ENCODE peak calls at places on chromosomes 6 and 20, in four cellular contexts. Z is activated B cell treated with CpG ODN at 0.5 μM for 24 hours; A is HFF-Myc; S is CD4-positive, alpha-beta T cell. O is an unnamed sample.

GRCh38 chr6:137471497-137471896 is 22.7 kb downstream of the OLIG3 start:
- DNase-seq in S (no peak), Z (no peak), A (no peak), O (no peak)

GRCh38 chr6:119060255-119060907 is 18.1 kb downstream of the FAM184A start:
- DNase-seq in A (no peak), Z (no peak), S (no peak), O (no peak)

GRCh38 chr6:4664117-4664626 is 112.0 kb upstream of the CDYL start:
- DNase-seq in Z (no peak), A (peak), S (no peak), O (no peak)

GRCh38 chr6:51514396-51515051 is 572.9 kb downstream of the PKHD1 start:
- DNase-seq in S (no peak), A (no peak), Z (no peak), O (no peak)

GRCh38 chr20:38889792-38890496 is 36.3 kb upstream of the FAM83D start:
- DNase-seq in A (no peak), Z (no peak), S (no peak), O (no peak)

GRCh38 chr6:21354805-21355238 is 238.7 kb upstream of the SOX4 start:
- DNase-seq in A (no peak), Z (no peak), S (no peak), O (no peak)

GRCh38 chr6:47413752-47414516 is 63.7 kb upstream of the CD2AP start:
- DNase-seq in A (peak), S (no peak), Z (no peak), O (no peak)

GRCh38 chr6:139376604-139377218 is 2.3 kb upstream of the CITED2 start:
- DNase-seq in A (no peak), S (no peak), Z (no peak), O (no peak)

GRCh38 chr6:162056745-162057144 is 670.8 kb downstream of the PRKN start:
- DNase-seq in A (no peak), Z (no peak), S (no peak), O (no peak)

GRCh38 chr6:15322781-15323536 is 77.1 kb downstream of the JARID2 start:
- DNase-seq in Z (no peak), A (no peak), S (no peak), O (no peak)

GRCh38 chr6:31692353-31692752 is 10.8 kb downstream of the ABHD16A start:
- DNase-seq in Z (no peak), S (no peak), A (no peak), O (no peak)

GRCh38 chr20:52242237-52243230 is 51.0 kb upstream of the ZFP64 start:
- DNase-seq in Z (no peak), A (no peak), S (no peak), O (no peak)

GRCh38 chr20:33415948-33416347 is 14.6 kb upstream of the CDK5RAP1 start:
- DNase-seq in Z (no peak), S (no peak), A (no peak), O (no peak)

GRCh38 chr20:34129518-34130162 is 17.6 kb upstream of the EIF2S2 start:
- DNase-seq in S (peak), A (peak), Z (peak), O (no peak)

GRCh38 chr6:142946924-142947701 is 2.1 kb upstream of the HIVEP2 start:
- DNase-seq in Z (peak), S (peak), A (no peak), O (peak)

GRCh38 chr20:61560361-61560853 is 308.3 kb downstream of the CDH4 start:
- DNase-seq in A (peak), S (no peak), Z (no peak), O (no peak)

GRCh38 chr6:137870744-137871247 is 3.7 kb downstream of the TNFAIP3 start:
- DNase-seq in A (no peak), Z (no peak), S (peak), O (no peak)

GRCh38 chr6:123309130-123309529 is 313.1 kb downstream of the CLVS2 start:
- DNase-seq in Z (no peak), S (no peak), A (no peak), O (no peak)

GRCh38 chr20:44083220-44083933 is 103.6 kb downstream of the JPH2 start:
- DNase-seq in S (no peak), Z (no peak), A (peak), O (no peak)

GRCh38 chr6:145813285-145814034 is 1.1 kb downstream of the FBXO30 start:
- DNase-seq in Z (no peak), S (no peak), A (no peak), O (no peak)

GRCh38 chr6:28807682-28808280 is 116.0 kb downstream of the TRIM27 start:
- DNase-seq in Z (no peak), A (peak), S (no peak), O (no peak)

GRCh38 chr6:66326228-66326627 is 619.2 kb upstream of the EYS start:
- DNase-seq in Z (no peak), S (no peak), A (no peak), O (no peak)

GRCh38 chr6:19368511-19368910 is 468.7 kb upstream of the ID4 start:
- DNase-seq in Z (no peak), A (no peak), S (no peak), O (no peak)

GRCh38 chr6:16375828-16376227 is 137.4 kb downstream of the GMPR start:
- DNase-seq in S (no peak), A (no peak), Z (no peak), O (no peak)

GRCh38 chr6:169230923-169231789 is 22.5 kb downstream of the THBS2 start:
- DNase-seq in S (no peak), A (no peak), Z (no peak), O (no peak)

DNA sequence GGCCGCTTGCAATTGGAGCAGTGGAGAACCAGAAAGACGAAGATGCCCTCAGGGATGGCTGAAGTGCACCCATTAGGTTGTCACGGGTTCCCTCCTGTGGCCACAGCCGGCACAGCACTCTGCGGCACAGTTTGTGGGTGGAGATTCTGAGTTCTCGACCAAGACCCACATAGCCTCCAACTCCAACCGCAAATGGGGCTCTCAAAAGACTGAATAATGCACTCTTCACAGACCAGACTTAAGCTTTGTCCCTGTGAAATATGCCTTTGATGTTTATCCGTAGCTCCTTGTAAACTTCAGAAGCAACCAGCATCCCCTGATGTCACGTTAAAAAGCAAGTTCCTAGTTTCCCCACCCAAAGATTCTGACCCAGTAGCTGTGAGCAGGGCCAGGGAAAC is 934 bp upstream of the CST9 start:
- DNase-seq in S (peak), A (peak), Z (peak), O (peak)
- TF ChIP-seq CTCF in S (peak), A (peak), Z (no peak), O (peak)

GRCh38 chr20:64145458-64146300 is 18.6 kb upstream of the MYT1 start:
- DNase-seq in A (no peak), Z (no peak), S (no peak), O (no peak)
- TF ChIP-seq CTCF in A (no peak), Z (no peak), S (no peak), O (no peak)

GRCh38 chr6:17505062-17505476 is 95.0 kb upstream of the FAM8A1 start:
- DNase-seq in A (no peak), Z (no peak), S (no peak), O (no peak)
- TF ChIP-seq CTCF in A (no peak), Z (no peak), S (peak), O (peak)

DNA sequence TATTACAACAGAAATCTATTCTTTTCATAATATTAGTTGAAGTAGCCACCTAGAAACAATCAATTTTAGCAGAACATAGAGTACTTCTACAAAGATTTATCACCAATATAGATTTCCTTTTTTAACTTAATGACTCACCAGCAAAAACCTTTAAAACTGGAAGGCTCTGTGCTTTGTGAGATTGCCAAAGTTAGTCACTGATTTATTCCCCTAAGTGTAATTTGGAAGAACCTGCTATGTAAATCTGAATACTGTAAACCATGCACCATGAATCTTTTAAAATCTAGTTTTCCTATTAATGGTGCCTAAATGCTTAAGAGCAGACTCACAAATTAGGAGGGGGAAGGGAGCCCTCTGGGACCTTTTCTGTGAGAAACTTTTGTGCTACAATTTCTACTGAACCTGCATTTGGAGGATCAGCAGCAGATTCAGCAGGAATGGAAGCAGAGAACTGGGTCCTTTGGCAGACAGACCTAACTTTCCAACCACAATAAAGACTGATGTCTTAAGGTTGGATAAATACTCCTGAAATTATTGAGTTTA is 57.7 kb upstream of the PNRC1 start:
- DNase-seq in A (no peak), S (no peak), Z (no peak), O (no peak)
- TF ChIP-seq CTCF in A (no peak), S (no peak), Z (no peak), O (no peak)

GRCh38 chr6:107079429-107079828 is 35.9 kb downstream of the BEND3 start:
- DNase-seq in S (no peak), A (no peak), Z (no peak), O (no peak)

GRCh38 chr6:107080036-107080435 is 35.3 kb downstream of the BEND3 start:
- DNase-seq in A (no peak), Z (no peak), S (no peak), O (no peak)

GRCh38 chr6:107070686-107071085 is 42.7 kb downstream of the MTRES1 start:
- DNase-seq in S (no peak), Z (no peak), A (no peak), O (no peak)

GRCh38 chr6:107077710-107078109 is 37.6 kb downstream of the BEND3 start:
- DNase-seq in A (no peak), S (no peak), Z (no peak), O (no peak)

GRCh38 chr6:107075951-107076381 is 39.3 kb downstream of the BEND3 start:
- DNase-seq in S (no peak), Z (no peak), A (no peak), O (no peak)
- TF ChIP-seq CTCF in S (no peak), Z (no peak), A (no peak), O (no peak)

GRCh38 chr6:26054937-26055669 is 32.1 kb upstream of the HFE start:
- DNase-seq in Z (peak), A (peak), S (peak), O (peak)

GRCh38 chr6:26053929-26054658 is 33.1 kb upstream of the HFE start:
- DNase-seq in Z (no peak), S (no peak), A (no peak), O (no peak)

GRCh38 chr6:26056583-26057350 is 30.5 kb upstream of the HFE start:
- DNase-seq in A (no peak), Z (no peak), S (peak), O (no peak)

GRCh38 chr6:26054659-26054936 is 32.6 kb upstream of the HFE start:
- DNase-seq in A (no peak), Z (no peak), S (no peak), O (no peak)

DNA sequence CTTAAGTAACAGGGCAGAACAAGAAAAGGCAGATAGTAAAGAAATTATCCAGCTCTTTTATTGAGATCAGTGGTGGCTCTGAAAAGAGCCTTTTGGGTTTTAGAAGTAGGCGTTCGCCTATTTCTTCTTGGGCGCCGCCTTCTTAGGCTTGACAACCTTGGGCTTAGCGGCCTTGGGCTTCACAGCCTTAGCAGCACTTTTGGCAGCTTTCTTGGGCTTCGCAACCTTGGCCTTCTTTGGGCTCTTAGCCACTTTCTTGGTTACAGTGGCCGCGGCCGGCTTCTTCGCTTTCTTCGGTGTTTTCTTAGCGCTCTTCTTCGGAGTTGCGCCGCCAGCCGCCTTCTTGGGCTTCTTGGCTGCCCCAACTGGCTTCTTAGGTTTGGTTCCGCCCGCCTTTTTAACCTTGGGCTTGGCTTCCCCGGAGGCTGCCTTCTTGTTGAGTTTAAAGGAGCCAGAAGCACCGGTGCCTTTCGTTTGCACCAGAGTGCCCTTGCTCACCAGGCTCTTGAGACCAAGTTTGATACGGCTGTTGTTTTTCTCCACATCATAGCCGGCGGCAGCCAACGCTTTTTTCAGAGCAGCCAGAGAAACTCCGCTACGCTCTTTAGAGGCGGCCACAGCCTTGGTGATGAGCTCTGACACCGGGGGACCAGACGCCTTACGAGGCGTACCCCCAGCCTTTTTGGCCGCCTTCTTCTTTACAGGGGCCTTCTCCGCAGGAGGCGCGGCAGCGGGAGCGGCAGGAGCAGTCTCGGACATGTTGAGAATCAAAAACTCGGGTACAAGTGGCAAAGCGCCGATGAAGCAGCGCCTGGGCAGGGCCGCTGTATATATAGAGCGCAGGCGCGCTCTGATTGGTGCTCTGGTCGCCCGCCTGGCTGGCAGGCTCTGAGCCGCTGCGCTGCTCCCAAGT is 31.3 kb upstream of the HFE start:
- DNase-seq in A (peak), Z (peak), S (peak), O (peak)
- TF ChIP-seq CTCF in A (no peak), Z (no peak), S (no peak), O (no peak)

DNA sequence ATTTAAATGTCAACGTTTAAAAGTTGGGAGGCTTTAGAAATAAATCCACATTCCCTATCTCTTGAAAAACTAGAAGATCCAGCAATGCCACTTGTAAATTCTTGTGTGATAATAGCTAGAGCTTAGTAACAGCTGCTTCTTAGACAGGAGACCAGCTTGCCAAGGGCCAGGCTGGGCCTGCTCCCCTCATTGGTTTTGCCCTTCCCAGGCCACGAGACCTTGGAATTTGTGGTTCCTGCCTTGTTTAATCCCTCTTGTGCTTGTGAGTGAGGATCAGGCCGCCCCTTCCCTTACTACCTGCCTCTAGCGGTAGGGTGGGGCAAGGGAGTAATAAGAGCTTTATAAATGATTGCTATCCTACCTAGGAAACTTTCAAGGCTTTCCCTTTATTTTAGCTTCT is 363.5 kb downstream of the SYNE1 start:
- DNase-seq in A (no peak), S (no peak), Z (no peak), O (no peak)
- TF ChIP-seq CTCF in A (no peak), S (no peak), Z (no peak), O (no peak)

DNA sequence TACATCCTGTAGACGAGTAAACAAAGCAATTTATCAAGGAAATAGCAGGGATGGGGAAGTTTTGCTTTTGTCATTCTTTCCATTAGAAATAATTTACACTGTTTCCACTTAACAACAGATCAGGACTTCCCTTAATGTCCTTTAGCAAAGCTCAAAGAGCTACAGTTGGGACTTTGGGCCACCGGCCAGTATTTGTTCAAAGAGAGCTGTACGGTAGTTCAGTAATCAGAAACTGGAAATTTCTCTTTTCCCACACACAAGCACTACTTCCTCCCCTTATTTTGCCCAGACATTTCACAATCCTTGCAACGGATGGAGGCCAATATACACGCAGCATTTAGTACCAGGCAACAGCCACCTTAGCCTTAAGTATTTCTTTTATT is 12.1 kb upstream of the HINT3 start:
- DNase-seq in Z (no peak), S (no peak), A (no peak), O (no peak)
- TF ChIP-seq CTCF in Z (no peak), S (no peak), A (no peak), O (no peak)

GRCh38 chr6:124962617-124963415 is 579 bp downstream of the RNF217 start:
- DNase-seq in A (no peak), S (no peak), Z (no peak), O (peak)
- TF ChIP-seq CTCF in A (peak), S (no peak), Z (no peak), O (no peak)

GRCh38 chr6:37489697-37490336 is 9.9 kb downstream of the CCDC167 start:
- DNase-seq in A (no peak), Z (no peak), S (no peak), O (no peak)
- TF ChIP-seq CTCF in A (peak), Z (no peak), S (peak), O (no peak)